ENCODE peak calls at places on chromosomes 11 and 22, in eight cellular contexts. One of them, this sample, is unnamed.

GRCh38 chr11:111765320-111765983 is 737 bp downstream of the PPP2R1B start:
- DNase-seq in heart left ventricle: no peak
- DNase-seq in CD8-positive, alpha-beta T cell: no peak
- DNase-seq in fibroblast of villous mesenchyme: peak
- DNase-seq in fibroblast of pulmonary artery: no peak
- DNase-seq in left ventricle myocardium inferior: no peak
- DNase-seq in body of pancreas: peak
- DNase-seq in CD8-positive, alpha-beta memory T cell: no peak
- DNase-seq in this sample: no peak

GRCh38 chr11:119373917-119374631 is 7.4 kb downstream of the USP2 start:
- DNase-seq in heart left ventricle: peak
- DNase-seq in CD8-positive, alpha-beta T cell: peak
- DNase-seq in fibroblast of villous mesenchyme: peak
- DNase-seq in fibroblast of pulmonary artery: peak
- DNase-seq in left ventricle myocardium inferior: peak
- DNase-seq in body of pancreas: peak
- DNase-seq in CD8-positive, alpha-beta memory T cell: peak
- DNase-seq in this sample: peak

GRCh38 chr22:45889093-45889538 is 87.8 kb downstream of the WNT7B start:
- DNase-seq in heart left ventricle: no peak
- DNase-seq in CD8-positive, alpha-beta T cell: no peak
- DNase-seq in fibroblast of villous mesenchyme: no peak
- DNase-seq in fibroblast of pulmonary artery: no peak
- DNase-seq in left ventricle myocardium inferior: peak
- DNase-seq in body of pancreas: no peak
- DNase-seq in CD8-positive, alpha-beta memory T cell: no peak
- DNase-seq in this sample: no peak

GRCh38 chr22:27749597-27750225 is 51.8 kb downstream of the MN1 start:
- DNase-seq in heart left ventricle: no peak
- DNase-seq in CD8-positive, alpha-beta T cell: no peak
- DNase-seq in fibroblast of villous mesenchyme: peak
- DNase-seq in fibroblast of pulmonary artery: peak
- DNase-seq in left ventricle myocardium inferior: no peak
- DNase-seq in body of pancreas: no peak
- DNase-seq in CD8-positive, alpha-beta memory T cell: no peak
- DNase-seq in this sample: peak

GRCh38 chr11:130476200-130476921 is 27.9 kb downstream of the ADAMTS15 start:
- DNase-seq in heart left ventricle: peak
- DNase-seq in CD8-positive, alpha-beta T cell: no peak
- DNase-seq in fibroblast of villous mesenchyme: no peak
- DNase-seq in fibroblast of pulmonary artery: no peak
- DNase-seq in left ventricle myocardium inferior: peak
- DNase-seq in body of pancreas: no peak
- DNase-seq in CD8-positive, alpha-beta memory T cell: no peak
- DNase-seq in this sample: peak

GRCh38 chr11:58616594-58616993 is 5.9 kb upstream of the CNTF start:
- DNase-seq in heart left ventricle: peak
- DNase-seq in CD8-positive, alpha-beta T cell: no peak
- DNase-seq in fibroblast of villous mesenchyme: peak
- DNase-seq in fibroblast of pulmonary artery: peak
- DNase-seq in left ventricle myocardium inferior: peak
- DNase-seq in body of pancreas: peak
- DNase-seq in CD8-positive, alpha-beta memory T cell: no peak
- DNase-seq in this sample: peak

GRCh38 chr11:69348414-69349235 is 54.7 kb downstream of the MYEOV start:
- DNase-seq in heart left ventricle: no peak
- DNase-seq in CD8-positive, alpha-beta T cell: no peak
- DNase-seq in fibroblast of villous mesenchyme: no peak
- DNase-seq in fibroblast of pulmonary artery: no peak
- DNase-seq in left ventricle myocardium inferior: no peak
- DNase-seq in body of pancreas: no peak
- DNase-seq in CD8-positive, alpha-beta memory T cell: no peak
- DNase-seq in this sample: no peak

GRCh38 chr11:61912530-61912898 is 4.9 kb downstream of the RAB3IL1 start:
- DNase-seq in heart left ventricle: no peak
- DNase-seq in CD8-positive, alpha-beta T cell: no peak
- DNase-seq in fibroblast of villous mesenchyme: no peak
- DNase-seq in fibroblast of pulmonary artery: no peak
- DNase-seq in left ventricle myocardium inferior: peak
- DNase-seq in body of pancreas: no peak
- DNase-seq in CD8-positive, alpha-beta memory T cell: no peak
- DNase-seq in this sample: peak

GRCh38 chr11:57432714-57433163 is 5.8 kb upstream of the SLC43A3 start:
- DNase-seq in heart left ventricle: no peak
- DNase-seq in CD8-positive, alpha-beta T cell: no peak
- DNase-seq in fibroblast of villous mesenchyme: peak
- DNase-seq in fibroblast of pulmonary artery: peak
- DNase-seq in left ventricle myocardium inferior: no peak
- DNase-seq in body of pancreas: no peak
- DNase-seq in CD8-positive, alpha-beta memory T cell: no peak
- DNase-seq in this sample: no peak

GRCh38 chr11:47980093-47980906 is at the start of gene PTPRJ:
- DNase-seq in heart left ventricle: peak
- DNase-seq in CD8-positive, alpha-beta T cell: peak
- DNase-seq in fibroblast of villous mesenchyme: peak
- DNase-seq in fibroblast of pulmonary artery: peak
- DNase-seq in left ventricle myocardium inferior: peak
- DNase-seq in body of pancreas: peak
- DNase-seq in CD8-positive, alpha-beta memory T cell: peak
- DNase-seq in this sample: peak

GRCh38 chr11:113974741-113975470 is at the start of gene HTR3A:
- DNase-seq in heart left ventricle: peak
- DNase-seq in CD8-positive, alpha-beta T cell: no peak
- DNase-seq in fibroblast of villous mesenchyme: peak
- DNase-seq in fibroblast of pulmonary artery: peak
- DNase-seq in left ventricle myocardium inferior: peak
- DNase-seq in body of pancreas: peak
- DNase-seq in CD8-positive, alpha-beta memory T cell: no peak
- DNase-seq in this sample: peak

GRCh38 chr11:46363455-46363920 is 16.2 kb downstream of the DGKZ start:
- DNase-seq in heart left ventricle: peak
- DNase-seq in CD8-positive, alpha-beta T cell: no peak
- DNase-seq in fibroblast of villous mesenchyme: peak
- DNase-seq in fibroblast of pulmonary artery: no peak
- DNase-seq in left ventricle myocardium inferior: peak
- DNase-seq in body of pancreas: peak
- DNase-seq in CD8-positive, alpha-beta memory T cell: no peak
- DNase-seq in this sample: no peak

GRCh38 chr11:130640526-130640925 is 192.1 kb downstream of the ADAMTS15 start:
- DNase-seq in heart left ventricle: no peak
- DNase-seq in CD8-positive, alpha-beta T cell: no peak
- DNase-seq in fibroblast of villous mesenchyme: no peak
- DNase-seq in fibroblast of pulmonary artery: no peak
- DNase-seq in left ventricle myocardium inferior: no peak
- DNase-seq in body of pancreas: no peak
- DNase-seq in CD8-positive, alpha-beta memory T cell: no peak
- DNase-seq in this sample: no peak

GRCh38 chr22:23557036-23557435 is 23.1 kb downstream of the IGLL1 start:
- DNase-seq in heart left ventricle: no peak
- DNase-seq in CD8-positive, alpha-beta T cell: no peak
- DNase-seq in fibroblast of villous mesenchyme: no peak
- DNase-seq in fibroblast of pulmonary artery: no peak
- DNase-seq in left ventricle myocardium inferior: no peak
- DNase-seq in body of pancreas: no peak
- DNase-seq in CD8-positive, alpha-beta memory T cell: no peak
- DNase-seq in this sample: no peak

GRCh38 chr11:110295487-110296225 is 758 bp downstream of the RDX start:
- DNase-seq in heart left ventricle: peak
- DNase-seq in CD8-positive, alpha-beta T cell: peak
- DNase-seq in fibroblast of villous mesenchyme: peak
- DNase-seq in fibroblast of pulmonary artery: peak
- DNase-seq in left ventricle myocardium inferior: peak
- DNase-seq in body of pancreas: peak
- DNase-seq in CD8-positive, alpha-beta memory T cell: peak
- DNase-seq in this sample: peak

GRCh38 chr11:19777342-19778102 is 64.9 kb downstream of the NAV2 start:
- DNase-seq in heart left ventricle: no peak
- DNase-seq in CD8-positive, alpha-beta T cell: no peak
- DNase-seq in fibroblast of villous mesenchyme: peak
- DNase-seq in fibroblast of pulmonary artery: peak
- DNase-seq in left ventricle myocardium inferior: no peak
- DNase-seq in body of pancreas: peak
- DNase-seq in CD8-positive, alpha-beta memory T cell: no peak
- DNase-seq in this sample: no peak
- H3K4me3 ChIP-seq in heart left ventricle: peak
- H3K4me3 ChIP-seq in CD8-positive, alpha-beta T cell: no peak
- H3K4me3 ChIP-seq in fibroblast of villous mesenchyme: peak
- H3K4me3 ChIP-seq in fibroblast of pulmonary artery: peak
- H3K4me3 ChIP-seq in left ventricle myocardium inferior: peak
- H3K4me3 ChIP-seq in body of pancreas: peak
- H3K4me3 ChIP-seq in CD8-positive, alpha-beta memory T cell: no peak
- H3K4me3 ChIP-seq in this sample: peak

DNA sequence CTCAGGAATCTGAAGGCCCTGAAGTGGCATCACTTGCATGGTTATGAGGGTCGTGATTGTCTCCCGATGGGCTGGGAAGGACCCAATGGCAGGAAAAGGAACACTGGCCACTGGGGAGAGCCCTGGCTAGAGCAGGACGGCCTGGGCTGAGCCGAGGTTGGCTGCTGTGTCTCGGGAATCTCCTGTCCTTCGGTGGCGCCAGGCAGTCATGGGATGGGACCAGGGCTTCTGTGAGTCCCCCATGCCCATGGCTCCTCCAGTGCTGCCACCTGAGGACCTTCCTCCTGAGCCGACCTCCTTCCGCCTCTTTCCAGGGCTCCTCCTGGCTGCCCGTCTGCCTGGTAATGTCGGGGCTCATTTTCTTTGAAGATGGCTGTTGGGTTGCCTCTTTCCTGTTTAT is 1394.0 kb downstream of the BRD1 start:
- DNase-seq in heart left ventricle: no peak
- DNase-seq in CD8-positive, alpha-beta T cell: no peak
- DNase-seq in fibroblast of villous mesenchyme: no peak
- DNase-seq in fibroblast of pulmonary artery: no peak
- DNase-seq in left ventricle myocardium inferior: no peak
- DNase-seq in body of pancreas: no peak
- DNase-seq in CD8-positive, alpha-beta memory T cell: no peak
- DNase-seq in this sample: no peak
- H3K4me3 ChIP-seq in heart left ventricle: no peak
- H3K4me3 ChIP-seq in CD8-positive, alpha-beta T cell: no peak
- H3K4me3 ChIP-seq in fibroblast of villous mesenchyme: no peak
- H3K4me3 ChIP-seq in fibroblast of pulmonary artery: no peak
- H3K4me3 ChIP-seq in left ventricle myocardium inferior: no peak
- H3K4me3 ChIP-seq in body of pancreas: no peak
- H3K4me3 ChIP-seq in CD8-positive, alpha-beta memory T cell: no peak
- H3K4me3 ChIP-seq in this sample: no peak

DNA sequence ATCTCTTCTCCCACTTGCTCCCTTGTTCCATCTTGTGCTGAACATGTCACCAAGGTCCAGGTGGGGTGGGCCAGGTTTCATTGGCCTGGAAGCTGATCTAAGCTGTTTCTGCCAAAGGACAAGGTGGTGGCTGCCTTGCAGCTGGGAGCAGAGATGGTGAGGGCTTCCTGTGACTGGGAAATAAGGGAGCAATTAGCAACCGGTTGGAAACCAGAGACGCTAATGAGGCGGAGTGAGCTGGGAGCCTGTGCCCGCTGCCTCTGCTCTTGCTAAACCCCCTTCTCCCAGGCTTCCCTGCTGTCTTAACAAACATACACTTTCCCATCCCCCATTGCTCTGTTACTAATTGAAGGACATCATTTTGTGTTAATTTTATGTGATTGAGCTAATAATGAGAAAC is 121.8 kb downstream of the INSC start:
- DNase-seq in heart left ventricle: no peak
- DNase-seq in CD8-positive, alpha-beta T cell: no peak
- DNase-seq in fibroblast of villous mesenchyme: no peak
- DNase-seq in fibroblast of pulmonary artery: no peak
- DNase-seq in left ventricle myocardium inferior: no peak
- DNase-seq in body of pancreas: no peak
- DNase-seq in CD8-positive, alpha-beta memory T cell: no peak
- DNase-seq in this sample: no peak
- H3K4me3 ChIP-seq in heart left ventricle: no peak
- H3K4me3 ChIP-seq in CD8-positive, alpha-beta T cell: no peak
- H3K4me3 ChIP-seq in fibroblast of villous mesenchyme: no peak
- H3K4me3 ChIP-seq in fibroblast of pulmonary artery: no peak
- H3K4me3 ChIP-seq in left ventricle myocardium inferior: no peak
- H3K4me3 ChIP-seq in body of pancreas: no peak
- H3K4me3 ChIP-seq in CD8-positive, alpha-beta memory T cell: no peak
- H3K4me3 ChIP-seq in this sample: no peak

GRCh38 chr22:50182176-50183081 is 3.3 kb upstream of the TRABD start:
- DNase-seq in heart left ventricle: peak
- DNase-seq in CD8-positive, alpha-beta T cell: no peak
- DNase-seq in fibroblast of villous mesenchyme: no peak
- DNase-seq in fibroblast of pulmonary artery: no peak
- DNase-seq in left ventricle myocardium inferior: peak
- DNase-seq in body of pancreas: peak
- DNase-seq in CD8-positive, alpha-beta memory T cell: no peak
- DNase-seq in this sample: no peak

GRCh38 chr22:50184541-50185383 is 951 bp upstream of the TRABD start:
- DNase-seq in heart left ventricle: peak
- DNase-seq in CD8-positive, alpha-beta T cell: peak
- DNase-seq in fibroblast of villous mesenchyme: no peak
- DNase-seq in fibroblast of pulmonary artery: no peak
- DNase-seq in left ventricle myocardium inferior: no peak
- DNase-seq in body of pancreas: peak
- DNase-seq in CD8-positive, alpha-beta memory T cell: no peak
- DNase-seq in this sample: no peak

GRCh38 chr22:50185384-50186087 is at the start of gene TRABD:
- DNase-seq in heart left ventricle: peak
- DNase-seq in CD8-positive, alpha-beta T cell: peak
- DNase-seq in fibroblast of villous mesenchyme: peak
- DNase-seq in fibroblast of pulmonary artery: peak
- DNase-seq in left ventricle myocardium inferior: peak
- DNase-seq in body of pancreas: peak
- DNase-seq in CD8-positive, alpha-beta memory T cell: peak
- DNase-seq in this sample: peak

GRCh38 chr22:50184004-50184461 is 1.7 kb upstream of the TRABD start:
- DNase-seq in heart left ventricle: peak
- DNase-seq in CD8-positive, alpha-beta T cell: peak
- DNase-seq in fibroblast of villous mesenchyme: peak
- DNase-seq in fibroblast of pulmonary artery: peak
- DNase-seq in left ventricle myocardium inferior: peak
- DNase-seq in body of pancreas: peak
- DNase-seq in CD8-positive, alpha-beta memory T cell: no peak
- DNase-seq in this sample: peak

GRCh38 chr22:50183141-50183971 is 2.4 kb upstream of the TRABD start:
- DNase-seq in heart left ventricle: no peak
- DNase-seq in CD8-positive, alpha-beta T cell: peak
- DNase-seq in fibroblast of villous mesenchyme: no peak
- DNase-seq in fibroblast of pulmonary artery: no peak
- DNase-seq in left ventricle myocardium inferior: no peak
- DNase-seq in body of pancreas: no peak
- DNase-seq in CD8-positive, alpha-beta memory T cell: no peak
- DNase-seq in this sample: no peak
- H3K4me3 ChIP-seq in heart left ventricle: no peak
- H3K4me3 ChIP-seq in CD8-positive, alpha-beta T cell: no peak
- H3K4me3 ChIP-seq in fibroblast of villous mesenchyme: no peak
- H3K4me3 ChIP-seq in fibroblast of pulmonary artery: no peak
- H3K4me3 ChIP-seq in left ventricle myocardium inferior: no peak
- H3K4me3 ChIP-seq in body of pancreas: no peak
- H3K4me3 ChIP-seq in CD8-positive, alpha-beta memory T cell: no peak
- H3K4me3 ChIP-seq in this sample: no peak

This sample was measured in tibial artery.